ENCODE peak calls at places on chromosome 21, in ten cellular contexts. G is Panc1; D is left ventricle myocardium inferior; H is K562; B is upper lobe of right lung; W is colonic mucosa; S is CD8-positive, alpha-beta T cell; O is adipocyte; Q is suprapubic skin; E is neural progenitor cell. M is an unnamed sample. For H3K27me3 and H3K4me1, the result is how much of the 10 kb centered on the place peaks cover.

GRCh38 chr21:36478207-36478701 is 1.7 kb downstream of the CLDN14 start:
- DNase-seq in G (peak), D (no peak), H (no peak), B (no peak), W (no peak), S (no peak), O (peak), Q (no peak), E (no peak), M (no peak)

GRCh38 chr21:33884361-33885157 is 31.0 kb downstream of the ATP5PO start:
- DNase-seq in G (no peak), D (no peak), H (no peak), B (no peak), W (no peak), S (no peak), O (peak), Q (no peak), E (no peak), M (no peak)

GRCh38 chr21:29904359-29905282 is 35.2 kb downstream of the GRIK1 start:
- DNase-seq in G (no peak), D (no peak), H (no peak), B (no peak), W (no peak), S (no peak), O (peak), Q (no peak), E (no peak), M (no peak)

GRCh38 chr21:32585042-32585710 is at the start of gene TCP10L:
- DNase-seq in G (no peak), D (no peak), H (no peak), B (no peak), W (no peak), S (no peak), O (no peak), Q (no peak), E (no peak), M (no peak)

GRCh38 chr21:41432567-41433460 is 6.8 kb downstream of the MX1 start:
- DNase-seq in G (no peak), D (no peak), H (no peak), B (no peak), W (no peak), S (no peak), O (no peak), Q (no peak), E (no peak), M (no peak)

GRCh38 chr21:16117851-16118592 is 388.2 kb downstream of the USP25 start:
- DNase-seq in G (no peak), D (no peak), H (no peak), B (no peak), W (no peak), S (no peak), O (peak), Q (no peak), E (no peak), M (no peak)

GRCh38 chr21:20730421-20730820 is 267.8 kb upstream of the NCAM2 start:
- DNase-seq in G (no peak), D (no peak), H (no peak), B (no peak), W (no peak), S (no peak), O (no peak), Q (no peak), E (no peak), M (no peak)

GRCh38 chr21:36517366-36518075 is 37.6 kb upstream of the CLDN14 start:
- DNase-seq in G (no peak), D (no peak), H (no peak), B (no peak), W (no peak), S (no peak), O (no peak), Q (no peak), E (no peak), M (no peak)

GRCh38 chr21:37914211-37914900 is 1.9 kb downstream of the KCNJ6 start:
- DNase-seq in G (no peak), D (no peak), H (peak), B (peak), W (no peak), S (no peak), O (peak), Q (no peak), E (peak), M (no peak)

GRCh38 chr21:37006521-37007291 is at the start of gene RIPPLY3:
- DNase-seq in G (no peak), D (no peak), H (no peak), B (no peak), W (no peak), S (no peak), O (peak), Q (no peak), E (peak), M (no peak)

GRCh38 chr21:19510653-19511052 is 1107.1 kb upstream of the TMPRSS15 start:
- DNase-seq in G (no peak), D (no peak), H (no peak), B (no peak), W (no peak), S (no peak), O (no peak), Q (no peak), E (no peak), M (no peak)

GRCh38 chr21:33750017-33750416 is 107.7 kb downstream of the ITSN1 start:
- DNase-seq in G (no peak), D (peak), H (no peak), B (no peak), W (no peak), S (no peak), O (no peak), Q (no peak), E (no peak), M (no peak)

DNA sequence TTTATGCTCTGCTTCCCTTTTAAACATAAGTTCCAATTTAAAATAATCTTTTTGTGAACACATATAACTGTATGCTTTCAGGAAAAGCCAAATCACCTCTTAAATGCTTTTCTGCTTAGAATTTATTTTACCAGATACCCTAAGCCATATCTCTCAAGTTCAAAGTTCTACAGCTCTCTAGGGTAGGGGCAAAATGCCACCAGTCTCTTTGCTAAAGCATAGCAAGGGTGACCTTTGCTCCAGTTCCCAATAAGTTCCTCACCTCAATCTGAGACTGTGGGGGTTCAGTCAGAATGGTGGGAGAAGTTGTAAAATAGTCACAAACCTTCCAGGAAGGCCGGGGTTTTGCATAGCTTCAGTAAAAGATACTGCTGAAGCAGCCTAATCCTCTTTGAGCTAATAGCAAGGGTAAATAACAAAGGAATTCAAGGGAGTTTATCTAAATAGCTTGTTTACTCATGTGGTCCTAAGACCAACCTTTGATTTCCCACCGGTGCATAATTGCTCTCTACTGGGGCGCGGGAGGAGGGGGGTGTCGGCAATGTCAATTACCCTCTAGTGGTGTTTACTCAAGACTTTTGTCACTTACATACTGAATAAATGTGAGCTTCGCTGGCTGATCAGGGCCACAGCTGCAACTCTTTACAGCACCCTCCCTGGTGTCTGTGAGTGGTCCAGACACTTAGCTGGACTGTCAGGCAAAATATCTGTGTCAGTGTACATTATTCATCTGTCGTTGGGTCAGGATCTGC is 1376.2 kb downstream of the NCAM2 start:
- DNase-seq in G (no peak), D (no peak), H (no peak), B (no peak), W (no peak), S (no peak), O (no peak), Q (no peak), E (peak), M (no peak)
- H3K4me3 ChIP-seq in G (no peak), D (no peak), H (no peak), B (no peak), W (no peak), S (no peak), O (no peak), Q (no peak), E (no peak), M (no peak)

GRCh38 chr21:45310446-45310845 is 22.8 kb upstream of the POFUT2 start:
- DNase-seq in G (no peak), D (peak), H (no peak), B (peak), W (no peak), S (no peak), O (no peak), Q (peak), E (no peak), M (no peak)
- H3K27me3 ChIP-seq in G (under half), D (under half), H (half or more), B (under half), W (under half), S (under half), O (under half), Q (under half), E (under half), M (under half)

DNA sequence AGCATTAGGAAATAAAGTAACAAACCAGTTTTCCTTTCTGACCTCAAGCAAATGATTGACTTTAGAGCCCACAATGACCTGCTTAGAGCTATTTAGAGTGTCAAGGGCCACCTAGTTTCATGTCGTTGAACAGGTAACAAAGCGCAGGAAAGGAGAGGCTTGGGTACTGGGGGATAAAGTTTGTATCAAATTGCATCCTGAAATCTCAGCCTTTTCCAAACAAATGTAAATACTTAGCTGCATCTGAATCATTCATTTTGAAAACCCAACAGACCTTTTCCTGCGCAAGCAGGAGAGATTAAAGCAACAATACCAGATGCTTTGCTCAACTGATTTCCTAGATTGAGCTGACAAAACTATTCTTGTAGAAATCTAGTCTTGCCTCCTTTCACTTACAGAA is 121.2 kb downstream of the NRIP1 start:
- DNase-seq in G (no peak), D (no peak), H (no peak), B (no peak), W (no peak), S (no peak), O (peak), Q (no peak), E (no peak), M (no peak)
- H3K4me1 ChIP-seq in G (under half), D (under half), H (under half), B (under half), W (under half), S (under half), O (under half), Q (under half), E (under half), M (under half)

GRCh38 chr21:27678511-27678910 is 711.6 kb upstream of the ADAMTS5 start:
- DNase-seq in G (no peak), D (no peak), H (no peak), B (no peak), W (no peak), S (no peak), O (no peak), Q (no peak), E (no peak), M (no peak)
- H3K4me3 ChIP-seq in G (no peak), D (no peak), H (no peak), B (no peak), W (no peak), S (no peak), O (no peak), Q (no peak), E (no peak), M (no peak)

GRCh38 chr21:42435401-42435800 is 31.7 kb downstream of the UBASH3A start:
- DNase-seq in G (no peak), D (no peak), H (no peak), B (no peak), W (no peak), S (no peak), O (no peak), Q (no peak), E (no peak), M (no peak)
- H3K27me3 ChIP-seq in G (under half), D (half or more), H (under half), B (under half), W (under half), S (under half), O (under half), Q (under half), E (under half), M (under half)

DNA sequence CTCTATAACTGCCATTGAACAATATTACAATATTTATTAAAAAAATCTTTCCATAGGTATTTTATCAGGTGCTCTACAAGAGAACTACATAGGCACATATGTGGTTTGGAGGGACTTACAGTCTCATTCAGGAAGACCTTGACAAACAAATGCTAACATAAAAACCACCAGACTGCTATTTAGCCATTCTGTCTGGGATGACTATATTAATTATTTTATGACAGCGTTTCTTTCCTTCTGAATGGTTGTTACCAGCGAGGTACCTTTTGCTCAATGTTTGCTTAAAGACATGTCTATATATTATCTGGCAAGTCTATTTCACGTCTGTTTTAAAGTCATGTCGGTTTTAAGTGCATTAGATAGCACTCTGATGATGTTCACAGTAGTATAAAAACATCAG is 69.7 kb downstream of the RUNX1 start:
- DNase-seq in G (no peak), D (no peak), H (no peak), B (no peak), W (no peak), S (no peak), O (no peak), Q (no peak), E (no peak), M (no peak)
- H3K4me1 ChIP-seq in G (under half), D (under half), H (under half), B (under half), W (under half), S (under half), O (under half), Q (under half), E (under half), M (under half)

GRCh38 chr21:43984905-43985689 is 27.0 kb upstream of the TRAPPC10 start:
- DNase-seq in G (no peak), D (no peak), H (no peak), B (no peak), W (no peak), S (no peak), O (no peak), Q (no peak), E (no peak), M (no peak)
- H3K4me3 ChIP-seq in G (no peak), D (no peak), H (no peak), B (no peak), W (no peak), S (no peak), O (no peak), Q (no peak), E (no peak), M (no peak)

DNA sequence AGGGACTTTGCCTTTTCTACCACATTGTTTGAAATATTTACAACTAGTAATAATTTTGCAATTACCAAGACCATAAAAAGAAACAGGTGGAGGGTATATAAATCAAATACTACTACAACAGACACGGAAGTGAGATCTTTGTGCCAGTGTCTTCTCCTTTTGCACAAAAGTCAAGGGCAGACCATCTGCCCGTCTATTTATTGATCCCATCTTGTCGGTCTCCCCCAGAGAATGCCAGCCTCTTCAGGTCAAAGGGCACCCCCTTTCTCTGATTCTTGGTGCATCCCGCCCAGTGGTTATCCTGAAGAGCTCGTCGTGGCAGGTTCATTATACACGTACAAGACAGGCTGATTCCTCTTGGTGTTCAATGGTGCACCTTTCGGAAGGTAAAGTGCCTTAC is 4.8 kb upstream of the PDE9A start:
- DNase-seq in G (no peak), D (no peak), H (no peak), B (no peak), W (no peak), S (no peak), O (no peak), Q (no peak), E (no peak), M (no peak)
- H3K27me3 ChIP-seq in G (under half), D (under half), H (half or more), B (under half), W (under half), S (under half), O (under half), Q (under half), E (under half), M (under half)